ENCODE peak calls at places on chromosomes 13 and 19, in ten cellular contexts. M is lower leg skin; R is retinal pigment epithelial cell; C is CD8-positive, alpha-beta memory T cell; H is stomach; E is mammary epithelial cell; P is lung; D is astrocyte of the spinal cord; V is fibroblast of lung; X is kidney. Y is an unnamed sample.

GRCh38 chr13:75461314-75461713 is 20.7 kb downstream of the TBC1D4 start:
- DNase-seq in R (no peak), D (no peak), M (no peak), X (no peak), P (no peak), C (no peak), H (no peak), V (no peak), E (peak), Y (no peak)

GRCh38 chr13:75798353-75799245 is 162.5 kb downstream of the LMO7 start:
- DNase-seq in E (peak), X (no peak), M (no peak), D (peak), R (no peak), C (no peak), P (no peak), V (no peak), H (no peak), Y (no peak)

GRCh38 chr13:50358221-50358620 is 343.0 kb downstream of the KCNRG start:
- DNase-seq in X (no peak), D (peak), R (no peak), V (peak), H (no peak), M (no peak), C (no peak), E (no peak), P (no peak), Y (peak)

GRCh38 chr13:33466262-33466661 is 180.7 kb upstream of the STARD13 start:
- DNase-seq in D (no peak), H (no peak), V (no peak), R (no peak), E (no peak), C (no peak), P (no peak), X (no peak), M (no peak), Y (no peak)

GRCh38 chr19:56837892-56838679 is 2.4 kb downstream of the PEG3 start:
- DNase-seq in P (peak), R (peak), X (peak), D (peak), H (no peak), E (peak), M (peak), V (peak), C (no peak), Y (no peak)

GRCh38 chr13:99151516-99151915 is 49.1 kb upstream of the UBAC2 start:
- DNase-seq in H (no peak), V (peak), E (peak), R (peak), X (no peak), D (peak), P (no peak), M (no peak), C (no peak), Y (no peak)

GRCh38 chr19:41263042-41263849 is 926 bp upstream of the HNRNPUL1 start:
- DNase-seq in E (peak), P (peak), R (no peak), C (peak), M (peak), H (peak), D (peak), V (peak), X (peak), Y (peak)

GRCh38 chr13:75181906-75182305 is 300.1 kb downstream of the TBC1D4 start:
- DNase-seq in M (no peak), C (no peak), X (no peak), R (peak), V (peak), E (peak), D (peak), P (no peak), H (no peak), Y (no peak)

GRCh38 chr19:34985249-34986022 is 14.7 kb upstream of the GRAMD1A start:
- DNase-seq in C (no peak), D (no peak), E (no peak), V (peak), M (peak), P (peak), X (peak), R (no peak), H (peak), Y (no peak)

GRCh38 chr19:9860407-9860806 is 25.3 kb downstream of the PIN1 start:
- DNase-seq in M (no peak), H (no peak), R (no peak), C (no peak), E (no peak), D (no peak), V (no peak), X (no peak), P (no peak), Y (no peak)

GRCh38 chr19:35655600-35655999 is 7.5 kb downstream of the COX6B1 start:
- DNase-seq in D (no peak), R (no peak), V (no peak), P (no peak), C (no peak), M (no peak), H (no peak), E (no peak), X (no peak), Y (no peak)

GRCh38 chr13:84088996-84089395 is 206.7 kb upstream of the SLITRK1 start:
- DNase-seq in E (no peak), P (no peak), R (no peak), V (no peak), X (no peak), H (no peak), M (no peak), D (no peak), C (no peak), Y (no peak)

GRCh38 chr13:28411859-28412353 is 83.0 kb downstream of the FLT1 start:
- DNase-seq in E (no peak), M (no peak), V (peak), H (no peak), C (no peak), P (no peak), R (no peak), X (no peak), D (no peak), Y (peak)

GRCh38 chr13:79581870-79582315 is 100.9 kb downstream of the NDFIP2 start:
- DNase-seq in P (no peak), V (peak), M (peak), C (no peak), H (no peak), R (peak), X (no peak), D (peak), E (peak), Y (no peak)

GRCh38 chr19:40576181-40576584 is 490 bp upstream of the SHKBP1 start:
- DNase-seq in D (no peak), M (no peak), X (no peak), R (no peak), E (no peak), P (no peak), V (no peak), H (no peak), C (no peak), Y (peak)

GRCh38 chr19:32255566-32256295 is 89.7 kb upstream of the ZNF507 start:
- DNase-seq in X (no peak), E (no peak), D (no peak), R (no peak), C (no peak), H (no peak), V (no peak), M (peak), P (no peak), Y (no peak)

GRCh38 chr13:33263484-33263883 is 22.1 kb downstream of the STARD13 start:
- DNase-seq in R (no peak), P (no peak), C (no peak), D (no peak), E (no peak), V (no peak), M (no peak), X (no peak), H (no peak), Y (no peak)

GRCh38 chr19:18119243-18120105 is 21.9 kb downstream of the MAST3 start:
- DNase-seq in V (no peak), D (no peak), P (no peak), E (peak), M (no peak), H (no peak), X (no peak), C (peak), R (no peak), Y (no peak)

GRCh38 chr19:41324921-41325639 is 15.1 kb downstream of the CCDC97 start:
- DNase-seq in X (peak), C (peak), E (no peak), D (peak), H (no peak), R (no peak), M (peak), P (no peak), V (peak), Y (no peak)

GRCh38 chr13:52085416-52085815 is 43.5 kb downstream of the NEK5 start:
- DNase-seq in R (no peak), H (no peak), M (no peak), V (peak), C (no peak), X (no peak), E (peak), D (peak), P (no peak), Y (no peak)

GRCh38 chr19:49297403-49297802 is 27.6 kb downstream of the SLC6A16 start:
- DNase-seq in P (no peak), D (peak), E (no peak), H (no peak), R (no peak), X (no peak), V (peak), C (no peak), M (no peak), Y (no peak)

GRCh38 chr19:46429999-46430398 is 1.3 kb upstream of the PNMA8C start:
- DNase-seq in R (no peak), X (no peak), C (no peak), H (no peak), V (no peak), P (no peak), M (no peak), E (no peak), D (no peak), Y (no peak)

GRCh38 chr19:3942790-3943409 is 10.0 kb downstream of the NMRK2 start:
- DNase-seq in V (no peak), X (no peak), H (no peak), P (no peak), E (no peak), R (no peak), M (no peak), D (no peak), C (no peak), Y (no peak)

GRCh38 chr13:72537400-72537780 is 190.0 kb downstream of the MZT1 start:
- DNase-seq in V (no peak), X (no peak), M (no peak), H (no peak), E (no peak), R (no peak), P (no peak), C (no peak), D (no peak), Y (no peak)

GRCh38 chr13:110714798-110715394 is 1.4 kb downstream of the ING1 start:
- DNase-seq in C (peak), X (peak), V (peak), P (peak), H (peak), E (no peak), D (peak), R (no peak), M (peak), Y (peak)

GRCh38 chr13:110715395-110716234 is 2.1 kb downstream of the ING1 start:
- DNase-seq in C (peak), M (peak), V (peak), P (peak), D (peak), E (peak), H (peak), X (peak), R (peak), Y (peak)

GRCh38 chr13:110722971-110723370 is 9.5 kb downstream of the ING1 start:
- DNase-seq in P (no peak), M (no peak), V (no peak), E (no peak), H (no peak), X (no peak), D (no peak), R (no peak), C (no peak), Y (no peak)

GRCh38 chr13:110716235-110716505 is 2.7 kb downstream of the ING1 start:
- DNase-seq in D (peak), H (peak), R (no peak), P (peak), C (no peak), X (no peak), M (no peak), E (peak), V (peak), Y (peak)

DNA sequence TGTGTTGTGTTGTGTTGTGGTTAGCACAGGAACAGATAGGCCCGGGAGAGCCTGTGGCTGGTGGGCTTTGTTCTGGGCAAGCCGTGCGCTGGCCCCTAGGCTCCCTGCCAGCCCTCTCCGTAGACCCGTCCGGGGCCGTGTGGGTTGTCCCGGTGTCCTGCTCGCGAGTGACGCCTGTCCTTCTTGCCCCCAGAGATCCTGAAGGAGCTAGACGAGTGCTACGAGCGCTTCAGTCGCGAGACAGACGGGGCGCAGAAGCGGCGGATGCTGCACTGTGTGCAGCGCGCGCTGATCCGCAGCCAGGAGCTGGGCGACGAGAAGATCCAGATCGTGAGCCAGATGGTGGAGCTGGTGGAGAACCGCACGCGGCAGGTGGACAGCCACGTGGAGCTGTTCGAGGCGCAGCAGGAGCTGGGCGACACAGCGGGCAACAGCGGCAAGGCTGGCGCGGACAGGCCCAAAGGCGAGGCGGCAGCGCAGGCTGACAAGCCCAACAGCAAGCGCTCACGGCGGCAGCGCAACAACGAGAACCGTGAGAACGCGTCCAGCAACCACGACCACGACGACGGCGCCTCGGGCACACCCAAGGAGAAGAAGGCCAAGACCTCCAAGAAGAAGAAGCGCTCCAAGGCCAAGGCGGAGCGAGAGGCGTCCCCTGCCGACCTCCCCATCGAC is 5.7 kb downstream of the ING1 start:
- DNase-seq in D (no peak), C (no peak), M (no peak), P (no peak), X (peak), V (no peak), E (no peak), H (no peak), R (no peak), Y (no peak)
- H3K4me3 ChIP-seq in D (no peak), C (no peak), M (no peak), P (no peak), X (no peak), V (no peak), E (no peak), H (no peak), R (no peak), Y (no peak)

GRCh38 chr19:13026478-13026999 is 31.3 kb downstream of the NFIX start:
- DNase-seq in M (no peak), P (no peak), H (peak), D (no peak), E (peak), C (no peak), R (no peak), V (peak), X (no peak), Y (no peak)

GRCh38 chr19:13027031-13027430 is 31.8 kb downstream of the NFIX start:
- DNase-seq in V (no peak), E (no peak), R (no peak), H (no peak), P (no peak), X (no peak), C (no peak), M (no peak), D (no peak), Y (no peak)

GRCh38 chr19:13025819-13026477 is 30.7 kb downstream of the NFIX start:
- DNase-seq in X (no peak), D (no peak), P (no peak), E (no peak), C (no peak), V (no peak), M (no peak), R (no peak), H (no peak), Y (no peak)

GRCh38 chr19:13028027-13028426 is 32.8 kb downstream of the NFIX start:
- DNase-seq in C (no peak), P (no peak), X (no peak), V (no peak), H (no peak), R (no peak), M (no peak), E (no peak), D (no peak), Y (no peak)

DNA sequence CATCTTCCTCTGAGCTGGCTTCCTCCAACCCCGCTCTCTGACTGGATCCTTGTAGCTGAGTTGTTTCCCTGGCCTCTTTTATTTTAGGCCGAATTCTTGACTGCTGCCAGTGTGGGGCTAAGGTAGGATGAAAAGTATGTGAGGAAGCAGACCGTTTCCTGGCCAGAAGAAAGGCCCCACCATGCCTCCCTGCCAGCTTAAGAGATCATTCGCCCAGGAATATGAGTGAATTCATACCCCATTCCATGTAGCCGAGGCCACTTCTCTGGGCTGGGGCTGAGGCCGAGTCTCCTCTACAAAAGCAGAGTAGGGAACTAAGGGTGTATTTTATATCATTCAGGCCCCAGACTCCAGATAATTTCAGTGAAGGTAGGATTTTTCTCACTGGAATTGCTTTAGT is 32.3 kb downstream of the NFIX start:
- DNase-seq in R (no peak), X (no peak), H (no peak), V (no peak), E (no peak), D (no peak), P (no peak), M (no peak), C (no peak), Y (no peak)
- H3K4me3 ChIP-seq in R (no peak), X (no peak), H (no peak), V (peak), E (peak), D (peak), P (no peak), M (no peak), C (no peak), Y (no peak)

DNA sequence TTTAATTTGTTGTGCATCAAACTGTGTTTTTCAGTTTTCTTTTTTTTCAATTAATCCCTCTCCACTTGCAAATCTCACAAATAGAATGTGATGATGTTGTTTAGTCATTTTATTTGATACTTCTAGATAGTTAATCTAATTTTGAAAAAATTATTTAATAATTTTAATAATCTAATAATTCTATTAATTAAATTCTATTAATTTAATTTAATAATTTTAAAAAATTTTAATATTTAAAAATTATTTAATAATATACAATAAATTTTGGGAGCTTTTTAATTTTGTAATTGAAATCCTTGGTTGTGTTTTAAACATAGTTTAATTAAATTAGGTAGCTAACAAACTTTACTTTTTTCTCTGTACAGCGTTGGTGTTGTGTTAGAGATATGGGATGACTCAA is 393.8 kb downstream of the OLFM4 start:
- DNase-seq in P (no peak), C (no peak), D (no peak), H (no peak), R (no peak), V (no peak), E (no peak), M (no peak), X (no peak), Y (no peak)
- H3K4me3 ChIP-seq in P (no peak), C (no peak), D (no peak), H (no peak), R (no peak), V (no peak), E (no peak), M (no peak), X (no peak), Y (no peak)

GRCh38 chr13:96994030-96994848 is at the start of gene OXGR1:
- DNase-seq in P (no peak), X (peak), H (no peak), E (no peak), D (no peak), M (no peak), C (no peak), V (no peak), R (no peak), Y (no peak)

GRCh38 chr13:96994849-96995243 is 570 bp upstream of the OXGR1 start:
- DNase-seq in R (no peak), D (no peak), H (no peak), P (no peak), C (no peak), X (no peak), E (no peak), M (no peak), V (no peak), Y (no peak)

GRCh38 chr13:96996097-96996496 is 1.8 kb upstream of the OXGR1 start:
- DNase-seq in D (no peak), C (no peak), P (no peak), X (no peak), V (no peak), H (no peak), M (no peak), E (no peak), R (no peak), Y (no peak)

GRCh38 chr13:96992633-96993032 is 1.6 kb downstream of the OXGR1 start:
- DNase-seq in D (no peak), C (no peak), X (no peak), H (no peak), R (no peak), P (no peak), V (no peak), M (no peak), E (no peak), Y (no peak)

DNA sequence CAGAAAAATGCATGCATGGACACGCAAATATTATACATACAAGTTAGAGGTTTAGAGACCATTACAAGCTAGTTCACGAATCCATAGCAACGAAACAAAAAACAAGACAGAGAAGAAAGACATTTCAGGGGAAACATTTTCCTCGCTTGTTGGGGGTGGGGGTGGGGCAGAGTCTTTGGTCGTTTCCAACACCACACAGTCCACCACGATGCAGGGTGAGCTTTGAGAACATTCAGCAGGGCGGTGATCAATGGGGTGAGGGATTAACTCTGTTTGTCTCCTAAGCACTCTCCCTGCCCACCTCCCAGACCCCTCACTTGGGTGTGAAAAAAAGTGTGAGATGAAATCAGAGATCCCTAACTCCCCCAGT is 631 bp downstream of the OXGR1 start:
- DNase-seq in X (no peak), P (no peak), D (no peak), H (no peak), V (no peak), C (no peak), E (no peak), M (no peak), R (no peak), Y (no peak)
- H3K4me3 ChIP-seq in X (peak), P (no peak), D (peak), H (peak), V (peak), C (no peak), E (peak), M (no peak), R (peak), Y (no peak)

Y was measured in HAP-1.